ENCODE peak calls at places on chromosomes 2 and 18, in six cellular contexts. S is A549, Z is vagina, L is pancreas, T is heart left ventricle, F is fibroblast of lung. M is an unnamed sample.
A peak's percentile ranks its signal among the peaks of the same experiment; 100 is the strongest.

GRCh38 chr2:96400049-96401000 is 64.8 kb downstream of the NCAPH start:
- DNase-seq in F (no peak), T (no peak), L (no peak), Z (no peak), S (no peak), M (no peak)

GRCh38 chr2:229669841-229670240 is 44.5 kb downstream of the DNER start:
- DNase-seq in Z (no peak), F (no peak), S (no peak), L (no peak), T (no peak), M (no peak)

GRCh38 chr2:40384714-40385113 is 67.2 kb downstream of the SLC8A1 start:
- DNase-seq in T (no peak), L (no peak), S (no peak), F (peak; percentile 96), Z (no peak), M (no peak)

GRCh38 chr18:58547864-58548263 is 81.0 kb downstream of the ALPK2 start:
- DNase-seq in L (no peak), Z (no peak), F (no peak), T (no peak), S (no peak), M (no peak)

GRCh38 chr2:79171348-79171958 is 11.9 kb upstream of the REG3A start:
- DNase-seq in S (no peak), L (no peak), F (no peak), T (no peak), Z (no peak), M (no peak)

GRCh38 chr2:84338069-84338468 is 121.0 kb downstream of the SUCLG1 start:
- DNase-seq in S (no peak), F (peak; percentile 30), L (no peak), Z (no peak), T (no peak), M (no peak)

GRCh38 chr18:7779226-7779625 is 212.1 kb downstream of the PTPRM start:
- DNase-seq in S (no peak), T (no peak), F (no peak), Z (no peak), L (no peak), M (no peak)

GRCh38 chr18:38790303-38790702 is 1224.7 kb upstream of the CELF4 start:
- DNase-seq in S (peak; percentile 6), F (no peak), L (no peak), T (no peak), Z (no peak), M (no peak)

GRCh38 chr2:84526562-84526961 is 10.3 kb downstream of the DNAH6 start:
- DNase-seq in L (no peak), F (peak; percentile 21), T (no peak), Z (no peak), S (no peak), M (no peak)

DNA sequence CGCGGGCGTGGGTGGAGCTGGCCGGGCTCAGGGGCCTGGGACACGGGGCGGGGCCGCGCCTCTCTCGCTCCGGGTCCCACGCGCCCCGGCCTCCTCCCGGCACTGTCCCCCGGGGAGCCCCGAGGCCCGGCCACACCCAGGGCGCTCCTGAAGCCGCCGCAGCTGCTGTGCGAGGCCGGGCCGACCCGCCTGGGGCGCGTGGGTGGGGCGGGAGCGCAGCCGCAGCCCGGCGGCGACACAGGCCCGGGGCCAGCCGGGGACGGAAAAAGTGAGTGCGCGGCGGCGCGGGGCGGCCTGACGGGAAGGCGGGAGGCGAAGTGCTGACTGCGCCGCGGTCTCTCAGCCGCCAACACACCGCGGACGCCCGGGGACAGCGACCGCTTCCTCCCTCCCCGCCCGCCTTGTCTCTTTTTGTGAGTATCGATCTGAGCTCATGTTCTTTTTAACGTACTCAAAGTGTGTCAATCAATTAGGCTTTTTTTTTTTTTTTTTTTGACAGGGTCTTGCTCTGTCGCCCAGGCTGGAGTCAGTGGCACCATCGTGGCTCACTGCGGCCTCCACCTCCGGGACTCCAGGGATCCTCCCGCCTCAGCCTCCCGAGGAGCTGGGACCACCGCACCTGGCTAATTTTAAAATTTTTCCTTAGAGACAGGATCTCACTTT is 14.5 kb downstream of the PDCD1 start:
- DNase-seq in L (peak; percentile 55), S (peak; percentile 45), Z (no peak), F (peak; percentile 32), T (peak; percentile 90), M (peak; percentile 82)
- TF ChIP-seq CTCF in L (no peak), S (no peak), Z (no peak), F (no peak), T (no peak), M (no peak)

GRCh38 chr2:61138859-61139258 is 23.1 kb upstream of the C2orf74 start:
- DNase-seq in T (no peak), Z (no peak), S (no peak), L (no peak), F (no peak), M (no peak)
- H3K4me3 ChIP-seq in T (no peak overlapping the region), Z (no peak overlapping the region), S (no peak overlapping the region), L (no peak overlapping the region), F (no peak overlapping the region), M (no peak overlapping the region)

DNA sequence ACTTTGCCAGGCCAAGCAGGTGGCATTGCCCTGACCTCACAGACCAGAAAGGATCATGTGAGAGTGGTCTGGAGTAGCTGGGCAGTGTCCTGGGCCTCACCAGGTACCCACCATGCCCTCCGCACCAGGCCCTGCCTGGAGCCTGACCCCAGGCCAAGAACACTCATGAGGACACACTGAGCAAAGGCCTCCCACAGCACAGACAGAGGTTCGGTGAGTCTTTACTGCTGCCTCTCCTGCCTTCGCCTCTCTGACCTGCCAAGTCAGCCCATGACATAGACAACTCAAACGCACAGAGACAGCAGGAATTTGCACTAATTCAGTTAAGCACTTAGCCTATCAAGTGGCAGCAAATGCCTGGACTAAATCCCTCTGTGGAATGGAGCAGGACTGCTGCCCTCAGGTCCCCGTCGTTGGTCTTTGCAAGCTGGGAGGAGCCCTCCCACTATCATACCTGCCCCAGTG is 62.5 kb downstream of the RHOB start:
- DNase-seq in F (no peak), Z (no peak), S (no peak), L (no peak), T (no peak), M (no peak)
- H3K27ac ChIP-seq in F (no peak overlapping the region), Z (no peak overlapping the region), S (peak overlapping the region; percentile 44), L (no peak overlapping the region), T (no peak overlapping the region), M (no peak overlapping the region)

GRCh38 chr2:161414015-161414384 is 2.1 kb upstream of the TBR1 start:
- DNase-seq in Z (no peak), L (no peak), T (no peak), S (peak; percentile 7), F (no peak), M (no peak)
- TF ChIP-seq CTCF in Z (no peak), L (no peak), T (no peak), S (no peak), F (no peak), M (no peak)

GRCh38 chr2:101473581-101473910 is 1.4 kb downstream of the RFX8 start:
- DNase-seq in S (no peak), Z (no peak), F (peak; percentile 78), T (no peak), L (no peak), M (no peak)
- H3K4me3 ChIP-seq in S (no peak overlapping the region), Z (peak overlapping the region; percentile 69), F (peak overlapping the region; percentile 60), T (peak overlapping the region; percentile 56), L (peak overlapping the region; percentile 35), M (peak overlapping the region; percentile 78)